ENCODE peak calls at places on chromosomes 16 and 17, in four cellular contexts. J is HCT116, I is HepG2, W is K562. B is an unnamed sample.

GRCh38 chr16:80573700-80574120 is 32.9 kb downstream of the DYNLRB2 start:
- DNase-seq in W (no peak), I (no peak), J (no peak), B (no peak)

GRCh38 chr16:21263640-21264211 is 14.4 kb downstream of the CRYM start:
- DNase-seq in W (no peak), J (no peak), I (peak; percentile 81), B (no peak)

GRCh38 chr16:25212636-25213035 is 4.1 kb upstream of the AQP8 start:
- DNase-seq in I (no peak), J (no peak), W (no peak), B (no peak)

GRCh38 chr17:69525920-69526841 is 111.7 kb downstream of the MAP2K6 start:
- DNase-seq in J (peak; percentile 73), W (peak; percentile 38), I (peak; percentile 65), B (peak; percentile 52)

GRCh38 chr16:1308036-1308976 is 1.1 kb upstream of the UBE2I start:
- DNase-seq in W (peak; percentile 93), I (peak; percentile 52), J (peak; percentile 74), B (no peak)

GRCh38 chr16:20901068-20901440 is 483 bp downstream of the LYRM1 start:
- DNase-seq in J (no peak), I (no peak), W (no peak), B (no peak)

GRCh38 chr16:16940351-16940750 is 530.4 kb downstream of the XYLT1 start:
- DNase-seq in W (peak; percentile 18), I (no peak), J (no peak), B (no peak)

GRCh38 chr17:63497708-63498483 is 21.0 kb downstream of the ACE start:
- DNase-seq in I (peak; percentile 62), J (peak; percentile 24), W (peak; percentile 30), B (peak; percentile 81)

GRCh38 chr17:19304209-19304608 is 58.3 kb downstream of the B9D1 start:
- DNase-seq in J (no peak), W (peak; percentile 25), I (peak; percentile 37), B (no peak)

GRCh38 chr17:50361561-50362480 is 11.2 kb downstream of the MRPL27 start:
- DNase-seq in W (peak; percentile 89), I (peak; percentile 75), J (peak; percentile 60), B (peak; percentile 34)

GRCh38 chr17:27276653-27277156 is 17.2 kb upstream of the WSB1 start:
- DNase-seq in J (no peak), W (no peak), I (no peak), B (peak; percentile 50)

GRCh38 chr16:78292726-78293380 is 193.4 kb downstream of the WWOX start:
- DNase-seq in I (peak; percentile 63), J (no peak), W (no peak), B (no peak)

GRCh38 chr17:67452681-67453554 is 75.8 kb downstream of the PITPNC1 start:
- DNase-seq in W (no peak), J (no peak), I (no peak), B (no peak)

GRCh38 chr17:76089680-76090516 is 10.9 kb downstream of the ZACN start:
- DNase-seq in W (no peak), J (no peak), I (no peak), B (no peak)

GRCh38 chr16:31893824-31894223 is 20.2 kb downstream of the ZNF267 start:
- DNase-seq in I (no peak), W (no peak), J (no peak), B (no peak)
- H3K9me3 ChIP-seq in I (peaks cover 42% of the 10 kb centered on the region), W (peaks cover 64% of the 10 kb centered on the region), J (peaks cover 39% of the 10 kb centered on the region), B (peaks cover 15% of the 10 kb centered on the region)

GRCh38 chr17:15659663-15660062 is 24.4 kb downstream of the TRIM16 start:
- DNase-seq in I (no peak), J (peak; percentile 77), W (no peak), B (no peak)
- TF ChIP-seq FOSL1 in I (no peak), J (peak; percentile 35), W (no peak), B (no peak)

GRCh38 chr17:16551878-16552636 is 16.9 kb downstream of the ZNF287 start:
- DNase-seq in J (no peak), W (no peak), I (no peak), B (no peak)
- H3K9me3 ChIP-seq in J (peaks cover 53% of the 10 kb centered on the region), W (peaks cover 8% of the 10 kb centered on the region), I (peaks cover 73% of the 10 kb centered on the region), B (peaks cover 65% of the 10 kb centered on the region)

GRCh38 chr17:44912763-44913544 is 2.3 kb downstream of the GFAP start:
- DNase-seq in W (no peak), I (no peak), J (no peak), B (no peak)
- TF ChIP-seq FOSL1 in W (no peak), I (no peak), J (no peak), B (no peak)

DNA sequence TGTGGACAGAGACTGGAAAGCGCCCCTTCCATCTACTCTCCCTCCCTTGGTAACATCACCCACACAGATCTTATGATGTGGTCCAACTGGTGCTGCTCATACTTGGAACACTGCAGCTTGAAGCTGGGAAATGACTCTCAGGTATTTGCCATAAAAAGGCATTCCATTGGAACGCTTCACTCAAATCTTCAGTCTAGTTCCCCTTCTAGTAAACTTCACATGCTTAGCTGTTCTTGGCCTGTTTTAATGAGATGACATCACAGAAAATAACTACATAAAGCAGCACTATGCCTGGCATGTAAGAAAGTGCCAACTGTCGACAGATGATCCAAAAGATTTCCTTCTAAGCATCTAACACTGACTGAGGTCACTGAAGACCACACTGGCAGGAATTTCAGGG is 9.3 kb downstream of the ZNF263 start:
- DNase-seq in W (no peak), I (no peak), J (no peak), B (no peak)
- H3K9me3 ChIP-seq in W (peaks cover 42% of the 10 kb centered on the region), I (no peaks in the 10 kb centered on the region), J (peaks cover 33% of the 10 kb centered on the region), B (peaks cover 49% of the 10 kb centered on the region)

GRCh38 chr16:28597692-28598261 is 927 bp upstream of the SULT1A2 start:
- DNase-seq in I (peak; percentile 91), W (peak; percentile 73), J (no peak), B (no peak)
- TF ChIP-seq FOSL1 in I (no peak), W (no peak), J (no peak), B (no peak)